ENCODE peak calls at places on chromosomes 16 and 17, in five cellular contexts. G, K, C, T and S are unnamed samples.

GRCh38 chr16:27853101-27853500 is 210.4 kb downstream of the GSG1L start:
- DNase-seq in T (no peak), G (no peak), K (no peak), C (peak; percentile 20), S (no peak)

GRCh38 chr17:17938388-17939107 is 33.7 kb downstream of the TOM1L2 start:
- DNase-seq in C (no peak), T (no peak), G (no peak), K (no peak), S (no peak)

GRCh38 chr16:81901483-81901882 is 109.8 kb downstream of the SDR42E1 start:
- DNase-seq in K (peak; percentile 71), C (peak; percentile 59), G (no peak), T (peak; percentile 68), S (no peak)

GRCh38 chr17:68514809-68515208 is 2.6 kb downstream of the PRKAR1A start:
- DNase-seq in G (no peak), C (no peak), T (no peak), K (no peak), S (no peak)

GRCh38 chr17:80292557-80292956 is 31.9 kb downstream of the RNF213 start:
- DNase-seq in K (no peak), C (no peak), G (no peak), T (no peak), S (no peak)

GRCh38 chr17:79033741-79034501 is 10.0 kb downstream of the C1QTNF1 start:
- DNase-seq in T (peak; percentile 41), G (no peak), K (peak; percentile 60), C (peak; percentile 73), S (no peak)

GRCh38 chr17:58643147-58643546 is 48.7 kb downstream of the TEX14 start:
- DNase-seq in K (no peak), G (no peak), C (no peak), T (no peak), S (no peak)

GRCh38 chr17:38428150-38428642 is at the start of gene ARHGAP23:
- DNase-seq in T (peak; percentile 21), K (peak; percentile 64), G (no peak), C (peak; percentile 89), S (no peak)

GRCh38 chr16:67394271-67395104 is 1.2 kb upstream of the TPPP3 start:
- DNase-seq in G (no peak), C (peak; percentile 70), K (no peak), T (no peak), S (peak; percentile 86)

GRCh38 chr16:88634141-88634993 is 4.0 kb upstream of the IL17C start:
- DNase-seq in T (no peak), G (no peak), K (peak; percentile 53), C (no peak), S (peak; percentile 51)

GRCh38 chr16:69754143-69754468 is 620 bp downstream of the NOB1 start:
- DNase-seq in K (no peak), G (no peak), C (no peak), T (no peak), S (no peak)

GRCh38 chr16:46949216-46949892 is 24.1 kb downstream of the DNAJA2 start:
- DNase-seq in G (no peak), K (peak; percentile 21), T (no peak), C (no peak), S (no peak)

GRCh38 chr17:79563237-79564013 is 47.4 kb downstream of the RBFOX3 start:
- DNase-seq in T (no peak), K (no peak), C (peak; percentile 19), G (peak; percentile 61), S (no peak)

GRCh38 chr17:45240905-45241314 is 19.2 kb downstream of the FMNL1 start:
- DNase-seq in C (no peak), G (no peak), K (no peak), T (peak; percentile 50), S (no peak)

GRCh38 chr17:8746501-8747236 is 2.0 kb upstream of the CCDC42 start:
- DNase-seq in C (no peak), T (no peak), K (no peak), G (peak; percentile 8), S (no peak)

GRCh38 chr16:4733747-4734062 is 366 bp downstream of the ANKS3 start:
- DNase-seq in G (no peak), K (no peak), C (peak; percentile 74), T (peak; percentile 12), S (no peak)

GRCh38 chr16:49492896-49493620 is 119.5 kb downstream of the C16orf78 start:
- DNase-seq in C (no peak), K (no peak), T (no peak), G (no peak), S (no peak)

GRCh38 chr17:10435096-10435495 is 13.3 kb upstream of the MYH8 start:
- DNase-seq in G (no peak), C (no peak), T (no peak), K (no peak), S (no peak)

GRCh38 chr17:35849469-35850348 is 19.0 kb downstream of the HEATR9 start:
- DNase-seq in G (peak; percentile 33), T (peak; percentile 38), C (no peak), K (peak; percentile 45), S (peak; percentile 71)

GRCh38 chr17:5282639-5283217 is 644 bp downstream of the RABEP1 start:
- DNase-seq in C (no peak), T (no peak), G (no peak), K (no peak), S (no peak)

GRCh38 chr17:77072670-77073069 is 68.1 kb upstream of the SEC14L1 start:
- DNase-seq in C (no peak), G (no peak), K (no peak), T (no peak), S (no peak)

GRCh38 chr17:64326420-64327054 is 63.5 kb upstream of the TEX2 start:
- DNase-seq in G (no peak), C (peak; percentile 81), T (peak; percentile 16), K (peak; percentile 44), S (peak; percentile 95)

GRCh38 chr17:27520571-27521185 is 64.4 kb downstream of the KSR1 start:
- DNase-seq in K (no peak), C (no peak), G (no peak), T (no peak), S (no peak)

GRCh38 chr17:1830288-1830687 is 483 bp downstream of the RPA1 start:
- DNase-seq in T (peak; percentile 9), C (no peak), G (no peak), K (no peak), S (peak; percentile 15)

GRCh38 chr17:1834378-1835149 is 4.8 kb downstream of the RPA1 start:
- DNase-seq in K (no peak), T (no peak), G (no peak), C (no peak), S (no peak)

GRCh38 chr17:1829189-1829578 is 518 bp downstream of the SMYD4 start:
- DNase-seq in T (no peak), K (no peak), C (peak; percentile 69), G (no peak), S (no peak)

DNA sequence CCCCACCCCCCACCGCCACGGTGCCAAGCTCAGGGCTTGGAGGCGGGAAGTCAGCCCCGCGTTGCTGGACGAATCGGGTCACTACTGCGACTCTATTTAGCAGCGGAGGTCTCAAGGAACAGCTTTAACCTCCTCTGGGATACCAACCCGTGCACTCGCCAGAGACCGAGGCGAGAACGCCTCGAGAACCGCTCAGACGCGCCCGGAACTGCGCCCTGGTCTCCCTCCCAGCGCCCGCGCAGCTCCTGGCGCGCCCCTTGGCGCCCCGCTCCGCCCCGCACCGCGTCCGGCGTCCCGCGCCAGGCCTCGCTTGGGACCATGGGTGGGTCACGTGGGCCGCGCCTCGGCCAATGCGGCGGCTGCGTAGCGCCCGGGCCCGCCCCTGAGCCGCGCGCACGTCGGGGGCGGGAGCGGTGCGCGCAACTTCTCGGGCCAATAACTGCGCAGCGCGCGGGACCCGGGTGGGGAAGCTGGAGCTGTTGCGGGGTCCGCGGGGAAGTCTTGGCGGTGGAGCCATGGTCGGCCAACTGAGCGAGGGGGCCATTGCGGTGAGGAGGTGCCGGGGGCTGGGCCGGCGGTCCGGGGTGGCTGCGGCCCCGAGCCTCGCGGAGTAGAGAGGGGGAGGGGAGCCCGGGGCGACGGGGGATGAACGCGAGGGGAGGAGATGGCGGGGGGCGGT is at the start of the genes RPA1 and SMYD4:
- DNase-seq in G (peak; percentile 63), C (peak; percentile 94), T (peak; percentile 82), K (peak; percentile 89), S (peak; percentile 65)
- TF ChIP-seq POLR2AphosphoS5 in G (peak; percentile 85), C (peak; percentile 86), T (peak; percentile 20), K (peak; percentile 89), S (peak; percentile 24)

DNA sequence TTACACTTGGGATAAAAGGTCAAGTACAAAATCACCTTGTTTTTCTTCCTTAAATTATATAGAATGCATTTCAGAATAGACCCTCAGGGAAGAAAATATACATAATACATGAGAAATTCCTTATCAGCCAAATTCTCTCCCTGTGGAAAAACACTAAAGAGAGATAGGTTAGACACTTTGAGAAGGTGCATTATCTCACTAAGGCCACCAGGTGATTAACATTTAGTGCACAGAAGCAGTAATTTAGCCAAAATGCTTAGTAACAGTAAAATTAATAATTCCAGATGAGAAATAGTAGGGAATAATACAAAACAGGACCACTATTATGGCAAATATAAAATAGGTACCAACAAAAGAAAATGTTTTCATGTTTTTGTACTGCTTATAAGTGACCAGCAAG is 185.3 kb upstream of the C17orf78 start:
- DNase-seq in G (no peak), C (no peak), T (no peak), K (no peak), S (no peak)
- TF ChIP-seq CTCF in G (peak; percentile 30), C (no peak), T (no peak), K (no peak), S (no peak)

DNA sequence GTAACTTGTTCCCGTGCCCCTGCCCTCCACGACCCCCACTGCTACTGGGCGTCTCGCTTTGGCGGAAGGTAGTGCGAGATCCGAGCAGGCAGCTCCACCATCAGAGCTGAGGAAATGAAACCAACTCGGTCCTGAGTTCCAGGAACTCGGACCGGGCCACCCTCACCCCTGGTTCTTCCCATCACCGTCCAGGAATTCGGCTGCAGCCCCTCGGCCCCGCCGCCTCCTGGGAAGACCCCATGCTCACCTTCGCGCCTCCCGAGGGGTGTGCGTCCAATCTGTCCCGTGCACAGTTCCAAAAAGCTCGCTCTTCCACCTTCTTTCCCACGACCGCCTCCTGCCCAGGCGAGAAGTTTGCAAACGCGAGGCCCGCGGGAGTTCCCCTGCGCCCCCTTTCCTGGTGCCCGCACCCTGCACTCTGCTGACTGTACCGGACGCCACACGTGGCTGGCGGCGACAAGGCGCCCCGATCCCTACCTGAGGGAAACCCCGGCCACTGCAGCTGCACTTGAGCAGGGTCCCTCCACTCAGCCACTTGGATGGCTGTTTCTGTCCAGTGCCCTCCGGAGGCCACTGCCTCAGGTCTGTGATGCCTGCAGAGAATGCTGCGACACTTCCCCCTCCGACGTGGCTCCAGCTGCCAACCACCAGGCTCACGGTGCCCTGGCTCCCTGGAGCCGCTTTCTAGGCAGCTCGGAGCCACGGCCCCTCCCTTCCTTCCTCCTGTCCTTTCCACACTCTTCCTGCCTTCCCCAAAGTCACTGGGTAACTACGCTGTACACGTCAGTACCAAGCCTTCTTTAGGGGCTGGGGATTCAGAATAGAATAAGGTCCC is at the start of gene MLKL:
- DNase-seq in K (peak; percentile 65), T (peak; percentile 29), G (peak; percentile 31), C (peak; percentile 82), S (peak; percentile 86)
- TF ChIP-seq POLR2AphosphoS5 in K (peak; percentile 38), T (peak; percentile 52), G (peak; percentile 77), C (no peak), S (peak; percentile 82)

GRCh38 chr16:64452446-64452845 is 669.4 kb downstream of the CDH11 start:
- DNase-seq in C (no peak), G (no peak), K (no peak), T (no peak), S (no peak)

GRCh38 chr16:64453643-64454042 is 668.2 kb downstream of the CDH11 start:
- DNase-seq in G (no peak), T (no peak), C (no peak), K (no peak), S (no peak)

GRCh38 chr16:64449511-64449910 is 672.4 kb downstream of the CDH11 start:
- DNase-seq in G (no peak), K (no peak), T (no peak), C (no peak), S (no peak)

GRCh38 chr16:64445649-64446048 is 676.2 kb downstream of the CDH11 start:
- DNase-seq in T (no peak), G (no peak), K (no peak), C (no peak), S (no peak)

GRCh38 chr16:64450170-64450569 is 671.7 kb downstream of the CDH11 start:
- DNase-seq in T (no peak), K (no peak), C (no peak), G (no peak), S (no peak)
- TF ChIP-seq CTCF in T (no peak), K (no peak), C (no peak), G (no peak), S (no peak)